ENCODE peak calls at places on chromosomes 1 and 21, in nine cellular contexts. One of them, this sample, is unnamed.

GRCh38 chr1:66834926-66835325 is 33.9 kb upstream of the INSL5 start:
- DNase-seq in mesothelial cell of epicardium: no peak
- DNase-seq in C1 segment of cervical spinal cord: no peak
- DNase-seq in right cardiac atrium: no peak
- DNase-seq in GM03348: no peak
- DNase-seq in transverse colon: no peak
- DNase-seq in LoVo: no peak
- DNase-seq in GM04503: no peak
- DNase-seq in M059J: peak
- DNase-seq in this sample: no peak

GRCh38 chr1:94025383-94026340 is 95.3 kb downstream of the ABCA4 start:
- DNase-seq in M059J: peak
- DNase-seq in C1 segment of cervical spinal cord: no peak
- DNase-seq in right cardiac atrium: no peak
- DNase-seq in GM03348: peak
- DNase-seq in GM04503: no peak
- DNase-seq in transverse colon: no peak
- DNase-seq in LoVo: peak
- DNase-seq in mesothelial cell of epicardium: no peak
- DNase-seq in this sample: peak

GRCh38 chr1:207799989-207800648 is 48.3 kb downstream of the CD46 start:
- DNase-seq in GM04503: no peak
- DNase-seq in C1 segment of cervical spinal cord: no peak
- DNase-seq in M059J: no peak
- DNase-seq in mesothelial cell of epicardium: no peak
- DNase-seq in transverse colon: no peak
- DNase-seq in right cardiac atrium: no peak
- DNase-seq in GM03348: no peak
- DNase-seq in LoVo: no peak
- DNase-seq in this sample: no peak

GRCh38 chr1:156766288-156767100 is 841 bp upstream of the PRCC start:
- DNase-seq in GM03348: no peak
- DNase-seq in transverse colon: no peak
- DNase-seq in LoVo: no peak
- DNase-seq in C1 segment of cervical spinal cord: no peak
- DNase-seq in GM04503: no peak
- DNase-seq in M059J: no peak
- DNase-seq in mesothelial cell of epicardium: no peak
- DNase-seq in right cardiac atrium: no peak
- DNase-seq in this sample: no peak

GRCh38 chr1:145720878-145721671 is 1.8 kb downstream of the CD160 start:
- DNase-seq in LoVo: peak
- DNase-seq in transverse colon: peak
- DNase-seq in GM04503: no peak
- DNase-seq in GM03348: peak
- DNase-seq in C1 segment of cervical spinal cord: peak
- DNase-seq in right cardiac atrium: peak
- DNase-seq in mesothelial cell of epicardium: peak
- DNase-seq in M059J: peak
- DNase-seq in this sample: peak

GRCh38 chr1:21674957-21675356 is 5.8 kb upstream of the RAP1GAP start:
- DNase-seq in GM03348: no peak
- DNase-seq in transverse colon: no peak
- DNase-seq in LoVo: no peak
- DNase-seq in GM04503: no peak
- DNase-seq in right cardiac atrium: no peak
- DNase-seq in M059J: no peak
- DNase-seq in C1 segment of cervical spinal cord: no peak
- DNase-seq in mesothelial cell of epicardium: no peak
- DNase-seq in this sample: no peak

GRCh38 chr1:29644812-29645211 is 408.5 kb downstream of the PTPRU start:
- DNase-seq in mesothelial cell of epicardium: no peak
- DNase-seq in transverse colon: no peak
- DNase-seq in GM04503: no peak
- DNase-seq in C1 segment of cervical spinal cord: no peak
- DNase-seq in LoVo: no peak
- DNase-seq in M059J: no peak
- DNase-seq in right cardiac atrium: no peak
- DNase-seq in GM03348: no peak
- DNase-seq in this sample: no peak

GRCh38 chr21:44710294-44710665 is 1.1 kb downstream of the TSPEAR start:
- DNase-seq in GM03348: no peak
- DNase-seq in mesothelial cell of epicardium: no peak
- DNase-seq in transverse colon: no peak
- DNase-seq in M059J: no peak
- DNase-seq in C1 segment of cervical spinal cord: no peak
- DNase-seq in LoVo: no peak
- DNase-seq in GM04503: no peak
- DNase-seq in right cardiac atrium: no peak
- DNase-seq in this sample: no peak

GRCh38 chr1:118304722-118305344 is 119.8 kb upstream of the SPAG17 start:
- DNase-seq in right cardiac atrium: no peak
- DNase-seq in C1 segment of cervical spinal cord: no peak
- DNase-seq in transverse colon: no peak
- DNase-seq in GM04503: no peak
- DNase-seq in M059J: peak
- DNase-seq in GM03348: peak
- DNase-seq in mesothelial cell of epicardium: no peak
- DNase-seq in LoVo: no peak
- DNase-seq in this sample: no peak

GRCh38 chr1:115428676-115429075 is 90.6 kb upstream of the NGF start:
- DNase-seq in right cardiac atrium: no peak
- DNase-seq in LoVo: no peak
- DNase-seq in C1 segment of cervical spinal cord: no peak
- DNase-seq in GM04503: no peak
- DNase-seq in GM03348: no peak
- DNase-seq in mesothelial cell of epicardium: no peak
- DNase-seq in M059J: peak
- DNase-seq in transverse colon: no peak
- DNase-seq in this sample: no peak

GRCh38 chr1:243956448-243956847 is 94.6 kb upstream of the ZBTB18 start:
- DNase-seq in mesothelial cell of epicardium: no peak
- DNase-seq in GM03348: peak
- DNase-seq in LoVo: no peak
- DNase-seq in transverse colon: no peak
- DNase-seq in right cardiac atrium: no peak
- DNase-seq in C1 segment of cervical spinal cord: no peak
- DNase-seq in GM04503: no peak
- DNase-seq in M059J: peak
- DNase-seq in this sample: no peak

GRCh38 chr1:23639460-23639859 is 52.1 kb upstream of the RPL11 start:
- DNase-seq in C1 segment of cervical spinal cord: no peak
- DNase-seq in mesothelial cell of epicardium: no peak
- DNase-seq in GM03348: no peak
- DNase-seq in M059J: no peak
- DNase-seq in transverse colon: no peak
- DNase-seq in LoVo: no peak
- DNase-seq in GM04503: no peak
- DNase-seq in right cardiac atrium: peak
- DNase-seq in this sample: no peak

GRCh38 chr1:159089184-159089791 is 12.7 kb upstream of the AIM2 start:
- DNase-seq in transverse colon: no peak
- DNase-seq in right cardiac atrium: no peak
- DNase-seq in LoVo: no peak
- DNase-seq in GM03348: no peak
- DNase-seq in mesothelial cell of epicardium: no peak
- DNase-seq in M059J: no peak
- DNase-seq in GM04503: no peak
- DNase-seq in C1 segment of cervical spinal cord: no peak
- DNase-seq in this sample: no peak

GRCh38 chr1:18282851-18283600 is 175.4 kb downstream of the IGSF21 start:
- DNase-seq in transverse colon: no peak
- DNase-seq in mesothelial cell of epicardium: no peak
- DNase-seq in LoVo: no peak
- DNase-seq in GM04503: no peak
- DNase-seq in GM03348: no peak
- DNase-seq in M059J: no peak
- DNase-seq in right cardiac atrium: no peak
- DNase-seq in C1 segment of cervical spinal cord: no peak
- DNase-seq in this sample: no peak

GRCh38 chr21:44956356-44957046 is 16.7 kb downstream of the SLX9 start:
- DNase-seq in M059J: no peak
- DNase-seq in right cardiac atrium: peak
- DNase-seq in GM04503: no peak
- DNase-seq in GM03348: no peak
- DNase-seq in mesothelial cell of epicardium: no peak
- DNase-seq in C1 segment of cervical spinal cord: no peak
- DNase-seq in transverse colon: no peak
- DNase-seq in LoVo: no peak
- DNase-seq in this sample: no peak

GRCh38 chr1:44076093-44076492 is 42.5 kb upstream of the KLF17 start:
- DNase-seq in GM03348: no peak
- DNase-seq in C1 segment of cervical spinal cord: no peak
- DNase-seq in LoVo: no peak
- DNase-seq in M059J: peak
- DNase-seq in right cardiac atrium: no peak
- DNase-seq in transverse colon: no peak
- DNase-seq in GM04503: no peak
- DNase-seq in mesothelial cell of epicardium: no peak
- DNase-seq in this sample: no peak

GRCh38 chr1:67390041-67390887 is 39.9 kb downstream of the SERBP1 start:
- DNase-seq in GM04503: no peak
- DNase-seq in GM03348: peak
- DNase-seq in M059J: peak
- DNase-seq in LoVo: no peak
- DNase-seq in right cardiac atrium: no peak
- DNase-seq in mesothelial cell of epicardium: no peak
- DNase-seq in C1 segment of cervical spinal cord: no peak
- DNase-seq in transverse colon: no peak
- DNase-seq in this sample: no peak

GRCh38 chr1:62012821-62013220 is 181.8 kb upstream of the L1TD1 start:
- DNase-seq in right cardiac atrium: peak
- DNase-seq in GM03348: no peak
- DNase-seq in GM04503: no peak
- DNase-seq in mesothelial cell of epicardium: no peak
- DNase-seq in M059J: no peak
- DNase-seq in transverse colon: no peak
- DNase-seq in C1 segment of cervical spinal cord: no peak
- DNase-seq in LoVo: no peak
- DNase-seq in this sample: no peak

GRCh38 chr1:8238141-8239038 is 79.5 kb upstream of the SLC45A1 start:
- DNase-seq in C1 segment of cervical spinal cord: no peak
- DNase-seq in M059J: peak
- DNase-seq in GM03348: peak
- DNase-seq in GM04503: peak
- DNase-seq in right cardiac atrium: no peak
- DNase-seq in mesothelial cell of epicardium: no peak
- DNase-seq in transverse colon: no peak
- DNase-seq in LoVo: no peak
- DNase-seq in this sample: no peak

GRCh38 chr1:44681905-44682900 is 7.7 kb downstream of the ARMH1 start:
- DNase-seq in transverse colon: no peak
- DNase-seq in C1 segment of cervical spinal cord: no peak
- DNase-seq in GM03348: no peak
- DNase-seq in right cardiac atrium: no peak
- DNase-seq in LoVo: no peak
- DNase-seq in GM04503: no peak
- DNase-seq in mesothelial cell of epicardium: no peak
- DNase-seq in M059J: no peak
- DNase-seq in this sample: peak

GRCh38 chr1:27436204-27437159 is 44.1 kb downstream of the GPR3 start:
- DNase-seq in LoVo: peak
- DNase-seq in M059J: peak
- DNase-seq in mesothelial cell of epicardium: no peak
- DNase-seq in transverse colon: peak
- DNase-seq in C1 segment of cervical spinal cord: no peak
- DNase-seq in GM03348: peak
- DNase-seq in GM04503: peak
- DNase-seq in right cardiac atrium: no peak
- DNase-seq in this sample: no peak

GRCh38 chr1:54115520-54115919 is 37.3 kb downstream of the CDCP2 start:
- DNase-seq in transverse colon: no peak
- DNase-seq in right cardiac atrium: no peak
- DNase-seq in GM04503: no peak
- DNase-seq in M059J: no peak
- DNase-seq in mesothelial cell of epicardium: no peak
- DNase-seq in LoVo: no peak
- DNase-seq in GM03348: no peak
- DNase-seq in C1 segment of cervical spinal cord: no peak
- DNase-seq in this sample: no peak

GRCh38 chr1:203692565-203693470 is 66.2 kb downstream of the ATP2B4 start:
- DNase-seq in GM03348: peak
- DNase-seq in right cardiac atrium: peak
- DNase-seq in GM04503: peak
- DNase-seq in LoVo: peak
- DNase-seq in M059J: peak
- DNase-seq in transverse colon: peak
- DNase-seq in mesothelial cell of epicardium: no peak
- DNase-seq in C1 segment of cervical spinal cord: peak
- DNase-seq in this sample: no peak

GRCh38 chr1:7561331-7561921 is 209.7 kb upstream of the VAMP3 start:
- DNase-seq in mesothelial cell of epicardium: no peak
- DNase-seq in C1 segment of cervical spinal cord: no peak
- DNase-seq in right cardiac atrium: no peak
- DNase-seq in GM03348: no peak
- DNase-seq in GM04503: no peak
- DNase-seq in transverse colon: no peak
- DNase-seq in LoVo: no peak
- DNase-seq in M059J: no peak
- DNase-seq in this sample: no peak

GRCh38 chr1:119204169-119204568 is 63.7 kb upstream of the WARS2 start:
- DNase-seq in GM03348: no peak
- DNase-seq in right cardiac atrium: no peak
- DNase-seq in GM04503: no peak
- DNase-seq in M059J: no peak
- DNase-seq in transverse colon: no peak
- DNase-seq in LoVo: no peak
- DNase-seq in C1 segment of cervical spinal cord: no peak
- DNase-seq in mesothelial cell of epicardium: no peak
- DNase-seq in this sample: no peak

GRCh38 chr1:184698001-184698400 is 56.7 kb downstream of the EDEM3 start:
- DNase-seq in right cardiac atrium: no peak
- DNase-seq in GM03348: no peak
- DNase-seq in C1 segment of cervical spinal cord: no peak
- DNase-seq in transverse colon: no peak
- DNase-seq in GM04503: no peak
- DNase-seq in mesothelial cell of epicardium: no peak
- DNase-seq in LoVo: no peak
- DNase-seq in M059J: no peak
- DNase-seq in this sample: no peak

GRCh38 chr1:156412653-156413309 is 43.8 kb downstream of the RHBG start:
- DNase-seq in mesothelial cell of epicardium: no peak
- DNase-seq in GM04503: no peak
- DNase-seq in C1 segment of cervical spinal cord: no peak
- DNase-seq in GM03348: no peak
- DNase-seq in right cardiac atrium: no peak
- DNase-seq in LoVo: no peak
- DNase-seq in transverse colon: no peak
- DNase-seq in M059J: no peak
- DNase-seq in this sample: no peak

GRCh38 chr1:51310871-51311613 is 19.3 kb downstream of the TTC39A start:
- DNase-seq in GM03348: no peak
- DNase-seq in C1 segment of cervical spinal cord: no peak
- DNase-seq in LoVo: no peak
- DNase-seq in GM04503: no peak
- DNase-seq in M059J: no peak
- DNase-seq in mesothelial cell of epicardium: no peak
- DNase-seq in transverse colon: no peak
- DNase-seq in right cardiac atrium: no peak
- DNase-seq in this sample: no peak

GRCh38 chr1:206062464-206062863 is 9.5 kb downstream of the RHEX start:
- DNase-seq in M059J: no peak
- DNase-seq in C1 segment of cervical spinal cord: no peak
- DNase-seq in GM03348: no peak
- DNase-seq in right cardiac atrium: no peak
- DNase-seq in LoVo: no peak
- DNase-seq in mesothelial cell of epicardium: no peak
- DNase-seq in transverse colon: no peak
- DNase-seq in GM04503: no peak
- DNase-seq in this sample: no peak

GRCh38 chr1:221762121-221762520 is 20.2 kb upstream of the DUSP10 start:
- DNase-seq in GM03348: no peak
- DNase-seq in mesothelial cell of epicardium: no peak
- DNase-seq in right cardiac atrium: no peak
- DNase-seq in transverse colon: no peak
- DNase-seq in C1 segment of cervical spinal cord: no peak
- DNase-seq in GM04503: no peak
- DNase-seq in M059J: no peak
- DNase-seq in LoVo: no peak
- DNase-seq in this sample: no peak

GRCh38 chr1:33407750-33408436 is 23.0 kb downstream of the PHC2 start:
- DNase-seq in mesothelial cell of epicardium: no peak
- DNase-seq in right cardiac atrium: no peak
- DNase-seq in GM04503: no peak
- DNase-seq in transverse colon: no peak
- DNase-seq in LoVo: no peak
- DNase-seq in GM03348: peak
- DNase-seq in M059J: no peak
- DNase-seq in C1 segment of cervical spinal cord: no peak
- DNase-seq in this sample: no peak

This sample was measured in NCI-H774.